ENCODE peak calls at places on chromosome 17, in seven cellular contexts. V is astrocyte of the spinal cord, H is body of pancreas, I is pancreas, W is lower lobe of right lung, U is kidney, X is psoas muscle. C is an unnamed sample.

GRCh38 chr17:7043544-7044268 is at the start of gene SLC16A11:
- DNase-seq in H (peak; percentile 61), W (peak; percentile 81), I (peak; percentile 81), U (peak; percentile 85), X (peak; percentile 64), V (peak; percentile 17), C (peak; percentile 31)

GRCh38 chr17:83104577-83105505 is 25.4 kb downstream of the METRNL start:
- DNase-seq in V (no peak), W (no peak), X (no peak), U (no peak), H (no peak), I (no peak), C (no peak)

GRCh38 chr17:42118545-42118944 is 2.6 kb downstream of the KAT2A start:
- DNase-seq in U (no peak), I (no peak), W (no peak), V (peak; percentile 30), H (peak; percentile 53), X (no peak), C (peak; percentile 23)

GRCh38 chr17:63702223-63702577 is 2.3 kb upstream of the LIMD2 start:
- DNase-seq in V (no peak), W (peak; percentile 59), X (no peak), H (no peak), I (no peak), U (peak; percentile 76), C (no peak)

GRCh38 chr17:75763613-75764416 is 1.2 kb downstream of the GALK1 start:
- DNase-seq in I (peak; percentile 70), X (no peak), U (peak; percentile 73), W (peak; percentile 43), H (no peak), V (no peak), C (no peak)

GRCh38 chr17:3536736-3537135 is 20.9 kb downstream of the TRPV3 start:
- DNase-seq in W (no peak), V (no peak), H (no peak), I (no peak), X (no peak), U (peak; percentile 14), C (no peak)

GRCh38 chr17:11795906-11796305 is 197.6 kb downstream of the DNAH9 start:
- DNase-seq in U (no peak), I (no peak), W (no peak), X (no peak), H (no peak), V (no peak), C (no peak)

GRCh38 chr17:16434662-16435061 is 19.3 kb downstream of the TRPV2 start:
- DNase-seq in V (no peak), U (no peak), H (no peak), I (no peak), W (no peak), X (no peak), C (no peak)

GRCh38 chr17:31598921-31599571 is 207.6 kb downstream of the RAB11FIP4 start:
- DNase-seq in H (peak; percentile 41), V (no peak), W (no peak), I (no peak), U (no peak), X (no peak), C (no peak)

GRCh38 chr17:43092891-43093290 is 32.3 kb downstream of the BRCA1 start:
- DNase-seq in H (no peak), X (no peak), I (no peak), U (no peak), V (peak; percentile 24), W (no peak), C (peak; percentile 29)

GRCh38 chr17:82020874-82021727 is 1.6 kb downstream of the CENPX start:
- DNase-seq in W (peak; percentile 85), X (peak; percentile 74), V (peak; percentile 65), H (peak; percentile 85), U (no peak), I (peak; percentile 92), C (peak; percentile 80)

GRCh38 chr17:55351027-55351625 is 70.5 kb downstream of the MMD start:
- DNase-seq in X (no peak), I (no peak), V (no peak), H (no peak), W (no peak), U (no peak), C (no peak)
- H3K4me3 ChIP-seq in X (no peak overlapping the region), I (no peak overlapping the region), V (no peak overlapping the region), H (no peak overlapping the region), W (no peak overlapping the region), U (no peak overlapping the region), C (no peak overlapping the region)

DNA sequence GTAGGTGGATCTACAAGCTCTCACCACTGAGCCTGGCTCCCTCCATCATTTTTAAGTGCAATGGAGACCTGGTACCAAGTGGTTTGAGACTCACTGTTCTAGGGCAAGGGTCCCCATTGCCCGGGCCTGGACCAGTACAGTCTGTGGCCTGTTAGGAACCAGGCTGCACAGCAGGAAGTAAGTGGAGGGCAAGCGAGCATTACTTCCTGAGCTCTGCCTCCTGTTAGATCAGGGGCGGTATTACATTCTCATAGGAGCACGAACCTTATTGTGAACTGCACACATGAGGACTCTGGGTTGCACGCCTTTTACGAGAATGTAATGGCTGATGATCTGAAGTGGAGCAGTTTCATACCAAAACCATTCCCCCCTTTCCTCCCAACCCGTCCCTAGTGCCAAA is 6.8 kb upstream of the ZNF594 start:
- DNase-seq in V (no peak), X (no peak), H (no peak), I (no peak), U (no peak), W (no peak), C (no peak)
- TF ChIP-seq CTCF in V (no peak), X (no peak), H (no peak), I (no peak), U (no peak), W (no peak), C (no peak)

GRCh38 chr17:66675273-66675990 is 159.5 kb upstream of the CACNG5 start:
- DNase-seq in H (no peak), V (no peak), W (no peak), X (no peak), U (no peak), I (no peak), C (no peak)
- H3K4me3 ChIP-seq in H (no peak overlapping the region), V (no peak overlapping the region), W (peak overlapping the region; percentile 32), X (peak overlapping the region; percentile 43), U (no peak overlapping the region), I (no peak overlapping the region), C (no peak overlapping the region)

GRCh38 chr17:68785565-68786486 is 169.4 kb downstream of the ABCA8 start:
- DNase-seq in V (no peak), I (no peak), X (no peak), H (no peak), U (no peak), W (no peak), C (no peak)
- TF ChIP-seq CTCF in V (no peak), I (no peak), X (no peak), H (no peak), U (no peak), W (no peak), C (peak; percentile 3)

GRCh38 chr17:71023631-71024030 is 854.3 kb downstream of the KCNJ2 start:
- DNase-seq in I (no peak), U (no peak), V (peak; percentile 4), X (no peak), W (no peak), H (no peak), C (no peak)
- H3K4me3 ChIP-seq in I (no peak overlapping the region), U (no peak overlapping the region), V (no peak overlapping the region), X (no peak overlapping the region), W (no peak overlapping the region), H (no peak overlapping the region), C (no peak overlapping the region)

DNA sequence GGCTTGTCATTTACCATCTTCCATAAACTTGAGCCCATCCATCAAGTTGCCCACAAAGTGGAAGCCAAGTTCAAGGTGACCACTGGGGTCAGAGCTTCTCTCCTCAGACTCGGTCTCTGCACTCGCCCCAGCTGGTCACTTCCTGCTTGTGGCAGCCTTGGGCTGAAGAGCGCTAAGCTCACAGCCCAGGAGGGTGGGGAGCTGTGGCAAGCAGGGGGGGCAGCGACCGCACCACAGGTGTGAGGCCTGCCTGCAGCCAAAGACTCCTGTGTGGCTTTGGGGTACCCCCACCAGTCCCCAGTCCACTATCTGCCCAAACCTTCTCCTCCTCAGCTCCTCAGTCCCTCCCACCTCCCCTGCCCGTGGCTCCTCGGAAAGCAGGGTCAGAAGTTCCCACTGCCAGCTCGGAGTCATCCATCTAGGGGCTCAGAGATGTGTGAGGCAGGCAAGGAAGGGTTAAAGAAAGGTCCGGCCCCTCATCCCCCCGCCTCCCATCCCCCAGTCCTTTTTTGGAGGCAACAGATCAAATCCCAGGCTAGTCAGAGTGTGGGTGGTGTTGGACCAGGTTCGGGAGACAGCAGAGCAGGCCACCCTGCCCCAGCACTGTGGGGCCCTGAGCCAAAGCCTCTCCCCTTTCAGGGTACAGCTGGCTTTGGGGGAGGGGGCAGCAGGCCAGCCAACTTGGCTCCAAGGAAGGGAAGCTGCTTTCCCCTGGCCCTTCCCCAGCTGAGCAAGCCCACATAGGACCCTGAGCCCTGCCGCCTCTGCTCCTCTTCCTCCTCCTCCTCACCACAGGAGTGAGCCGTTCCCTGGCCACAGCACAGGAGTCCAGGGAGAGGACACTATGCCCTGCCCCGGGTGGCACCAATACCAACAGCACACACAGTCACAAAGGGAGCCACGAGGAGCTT is 3.2 kb downstream of the CSF3 start:
- DNase-seq in W (no peak), V (no peak), X (peak; percentile 85), H (no peak), I (peak; percentile 56), U (no peak), C (peak; percentile 37)
- TF ChIP-seq CTCF in W (no peak), V (no peak), X (no peak), H (no peak), I (no peak), U (no peak), C (no peak)

DNA sequence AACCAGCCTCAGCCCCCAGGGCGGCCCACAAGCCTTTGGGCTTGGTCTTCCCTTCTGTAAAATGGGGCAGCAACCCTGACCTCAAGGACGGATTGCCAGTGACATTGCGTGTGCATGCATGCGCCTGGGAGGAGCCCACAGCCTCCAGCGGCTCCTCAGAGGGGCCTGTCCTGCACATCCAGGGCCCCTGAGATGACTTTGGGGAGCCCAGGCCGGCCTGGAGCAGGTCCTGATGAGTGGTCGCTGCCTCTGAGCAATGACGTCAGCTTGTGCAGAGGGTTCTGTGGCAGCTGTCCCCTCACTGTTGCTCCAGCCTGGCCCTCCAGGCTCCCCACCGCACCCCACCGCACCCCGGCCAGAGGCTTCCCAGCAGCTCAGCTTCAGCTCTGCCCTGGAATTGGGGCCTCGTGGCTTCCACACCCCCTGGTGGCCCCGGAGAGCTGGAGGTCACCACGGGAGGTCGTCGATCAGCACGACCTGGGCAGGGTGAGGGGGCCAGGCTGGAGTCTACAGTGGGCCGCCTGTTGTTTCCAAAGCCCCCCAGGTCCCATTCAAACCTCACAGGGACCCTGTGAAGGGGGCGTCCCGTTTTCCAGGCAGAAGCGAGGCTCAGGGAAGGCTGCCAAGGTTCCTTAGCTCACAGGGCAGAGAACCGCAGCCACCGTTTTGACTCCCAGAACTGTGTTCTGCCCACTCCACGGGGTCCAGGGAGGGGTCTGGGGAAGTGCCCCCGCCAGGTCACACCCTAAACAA is 341.8 kb downstream of the SEC14L1 start:
- DNase-seq in V (no peak), W (no peak), X (no peak), U (peak; percentile 58), I (peak; percentile 62), H (no peak), C (no peak)
- H3K4me3 ChIP-seq in V (no peak overlapping the region), W (no peak overlapping the region), X (no peak overlapping the region), U (no peak overlapping the region), I (no peak overlapping the region), H (no peak overlapping the region), C (no peak overlapping the region)

GRCh38 chr17:79109584-79109983 is 35.0 kb downstream of the ENGASE start:
- DNase-seq in I (no peak), X (no peak), U (no peak), V (no peak), H (no peak), W (no peak), C (no peak)
- TF ChIP-seq CTCF in I (no peak), X (no peak), U (no peak), V (peak; percentile 11), H (no peak), W (no peak), C (peak; percentile 14)

C was measured in fibroblast of the aortic adventitia.